ENCODE peak calls at places on chromosome 5, in ten cellular contexts. X, T, K, Z, G, I, D, U, M and W are unnamed samples. For H3K4me1, the result is how much of the 10 kb centered on the place peaks cover.

GRCh38 chr5:159409801-159410200 is 79.5 kb upstream of the IL12B start:
- DNase-seq in Z (no peak), G (no peak), M (no peak), D (no peak), T (no peak), X (no peak), I (no peak), U (no peak), K (no peak), W (no peak)

GRCh38 chr5:3592298-3592697 is 3.3 kb upstream of the IRX1 start:
- DNase-seq in Z (no peak), G (peak), X (no peak), T (peak), U (no peak), K (no peak), D (peak), I (no peak), M (no peak), W (no peak)

GRCh38 chr5:176360894-176361436 is 599 bp downstream of the KIAA1191 start:
- DNase-seq in M (no peak), U (no peak), X (no peak), T (no peak), Z (peak), D (no peak), K (no peak), I (no peak), G (peak), W (no peak)

GRCh38 chr5:141926434-141926833 is 2.8 kb downstream of the DELE1 start:
- DNase-seq in Z (no peak), U (no peak), T (no peak), D (no peak), K (no peak), G (no peak), I (no peak), M (no peak), X (no peak), W (no peak)

GRCh38 chr5:133698646-133699526 is 86.5 kb upstream of the FSTL4 start:
- DNase-seq in G (no peak), T (no peak), K (no peak), U (no peak), Z (no peak), D (peak), X (no peak), I (no peak), M (no peak), W (peak)

GRCh38 chr5:13478831-13479465 is 465.5 kb downstream of the DNAH5 start:
- DNase-seq in D (peak), T (peak), I (peak), G (peak), M (no peak), X (no peak), Z (no peak), K (no peak), U (peak), W (no peak)

GRCh38 chr5:14915291-14915976 is 43.9 kb upstream of the ANKH start:
- DNase-seq in M (no peak), Z (no peak), K (no peak), D (no peak), G (no peak), X (peak), T (no peak), I (no peak), U (no peak), W (no peak)

GRCh38 chr5:121918238-121918637 is 43.5 kb upstream of the SRFBP1 start:
- DNase-seq in Z (no peak), G (no peak), U (no peak), M (no peak), T (no peak), K (no peak), X (no peak), D (no peak), I (no peak), W (no peak)

GRCh38 chr5:104628906-104629305 is 1066.3 kb upstream of the NUDT12 start:
- DNase-seq in D (no peak), Z (no peak), U (no peak), T (no peak), G (no peak), M (no peak), K (no peak), I (no peak), X (no peak), W (no peak)

GRCh38 chr5:54743997-54744788 is 226.6 kb downstream of the SNX18 start:
- DNase-seq in X (no peak), M (no peak), U (no peak), D (no peak), Z (peak), T (peak), G (peak), K (peak), I (peak), W (peak)

GRCh38 chr5:1315709-1316587 is 21.1 kb upstream of the TERT start:
- DNase-seq in Z (peak), X (peak), U (no peak), G (peak), I (peak), M (peak), K (peak), D (peak), T (peak), W (no peak)

GRCh38 chr5:1317921-1318565 is 23.2 kb upstream of the TERT start:
- DNase-seq in D (peak), G (no peak), X (no peak), U (no peak), M (peak), K (no peak), I (no peak), T (no peak), Z (no peak), W (no peak)

GRCh38 chr5:1315018-1315708 is 20.3 kb upstream of the TERT start:
- DNase-seq in G (no peak), D (peak), Z (no peak), K (no peak), U (no peak), X (no peak), M (peak), I (no peak), T (no peak), W (peak)

GRCh38 chr5:1316941-1317340 is 22.1 kb upstream of the TERT start:
- DNase-seq in X (no peak), M (peak), T (no peak), G (no peak), U (no peak), D (peak), I (no peak), K (no peak), Z (no peak), W (no peak)

GRCh38 chr5:1316588-1316902 is 21.7 kb upstream of the TERT start:
- DNase-seq in X (no peak), Z (no peak), I (no peak), T (no peak), M (no peak), G (no peak), U (no peak), K (no peak), D (no peak), W (no peak)
- H3K4me1 ChIP-seq in X (under half), Z (under half), I (under half), T (under half), M (under half), G (under half), U (under half), K (half or more), D (under half), W (under half)

DNA sequence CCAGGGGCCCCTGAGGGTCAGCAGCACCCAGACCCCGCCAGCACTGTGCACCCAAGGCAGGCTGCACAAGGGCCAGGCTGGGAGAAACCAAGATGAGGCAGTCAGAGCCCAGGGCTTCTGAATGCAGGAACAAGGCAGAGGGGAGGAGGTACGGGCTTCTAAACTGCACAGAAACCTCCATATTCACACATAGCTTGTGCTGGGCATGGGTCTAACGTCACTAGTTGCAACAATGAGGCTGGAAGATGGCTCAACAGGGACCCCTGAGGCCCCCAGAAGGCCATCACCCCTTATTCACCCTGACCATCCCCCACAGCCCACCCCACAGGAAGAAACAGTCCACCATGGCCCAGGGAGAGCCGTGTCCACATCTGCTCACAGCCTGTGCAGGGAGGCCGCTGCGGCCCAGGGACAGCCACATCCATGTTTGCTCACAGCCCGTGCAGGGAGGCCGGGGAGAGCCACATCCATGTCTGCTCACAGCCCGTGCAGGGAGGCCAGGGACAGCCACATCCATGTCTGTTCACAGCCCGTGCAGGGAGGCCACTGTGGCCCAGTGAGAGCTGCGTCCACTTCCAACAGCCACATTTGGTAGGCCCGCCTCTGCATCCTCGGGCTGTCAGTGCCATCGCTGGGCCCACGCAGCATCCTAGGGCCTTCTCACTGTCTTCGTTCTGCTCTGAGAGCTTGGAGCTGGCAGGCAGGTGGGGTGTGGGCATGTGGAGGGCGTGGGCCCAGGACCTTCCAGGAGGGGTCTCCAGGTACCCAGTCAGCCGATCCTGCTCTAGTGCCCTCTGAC is 38.2 kb downstream of the LPCAT1 start:
- DNase-seq in I (no peak), D (no peak), X (no peak), M (no peak), K (no peak), Z (no peak), U (no peak), G (no peak), T (no peak), W (no peak)
- H3K4me1 ChIP-seq in I (under half), D (under half), X (under half), M (under half), K (under half), Z (under half), U (under half), G (under half), T (under half), W (under half)

GRCh38 chr5:58891971-58892343 is 309.1 kb downstream of the RAB3C start:
- DNase-seq in G (no peak), D (no peak), M (no peak), I (no peak), Z (no peak), K (no peak), X (no peak), T (no peak), U (no peak), W (no peak)

GRCh38 chr5:58890265-58890664 is 307.4 kb downstream of the RAB3C start:
- DNase-seq in M (no peak), Z (no peak), K (no peak), X (no peak), G (no peak), I (no peak), T (no peak), U (no peak), D (no peak), W (no peak)

GRCh38 chr5:58893551-58893950 is 310.7 kb downstream of the RAB3C start:
- DNase-seq in X (no peak), T (no peak), I (no peak), D (no peak), K (no peak), U (no peak), G (no peak), Z (no peak), M (no peak), W (no peak)

GRCh38 chr5:58887721-58888409 is 305.0 kb downstream of the RAB3C start:
- DNase-seq in M (peak), Z (no peak), T (no peak), X (no peak), G (no peak), I (no peak), K (no peak), D (no peak), U (no peak), W (no peak)

DNA sequence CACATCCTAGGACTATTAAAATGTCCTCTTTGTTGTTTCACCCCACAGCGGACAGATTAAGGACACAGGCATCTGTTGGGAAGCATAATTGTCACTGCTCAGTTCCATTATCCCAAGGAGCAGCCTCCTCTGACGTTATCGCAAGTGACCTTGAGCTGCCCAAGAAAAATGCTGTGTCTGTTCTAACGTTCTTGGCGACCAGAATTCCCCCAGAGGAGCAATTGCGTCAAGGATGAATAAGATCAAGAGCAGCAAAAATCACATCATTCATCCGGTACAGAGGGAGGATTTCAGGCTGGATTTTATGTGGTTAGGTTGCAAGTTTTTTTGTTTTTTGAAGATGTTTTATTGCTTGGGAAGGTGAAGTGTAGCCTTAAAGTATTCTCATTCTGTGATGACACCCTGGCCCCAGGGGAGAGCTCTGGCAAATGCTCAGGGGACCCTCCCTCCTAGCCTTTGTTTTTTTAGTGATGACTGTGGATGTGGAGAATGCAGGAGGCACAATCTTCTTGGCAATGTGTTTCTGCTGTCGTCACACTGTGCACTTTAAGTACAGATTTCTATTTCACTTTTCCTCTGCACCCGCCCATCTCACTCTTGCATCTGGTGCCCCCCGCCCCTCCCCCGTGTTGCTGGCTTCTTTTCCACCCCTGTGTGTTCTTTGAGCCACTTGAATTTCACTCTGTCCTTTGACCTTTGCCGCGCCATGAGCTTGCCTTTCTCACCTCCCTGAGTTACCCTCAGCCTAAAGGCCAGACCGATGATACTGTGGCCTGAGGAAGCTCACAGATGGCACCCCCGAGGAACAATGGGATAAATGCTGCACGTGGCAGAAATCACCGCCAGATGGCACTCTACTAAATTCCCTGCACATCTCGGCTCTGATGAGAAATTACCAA is 308.4 kb downstream of the RAB3C start:
- DNase-seq in K (peak), G (peak), Z (peak), T (peak), I (peak), M (peak), D (peak), U (peak), X (peak), W (peak)
- H3K4me1 ChIP-seq in K (under half), G (under half), Z (under half), T (under half), I (under half), M (half or more), D (under half), U (under half), X (under half), W (under half)

DNA sequence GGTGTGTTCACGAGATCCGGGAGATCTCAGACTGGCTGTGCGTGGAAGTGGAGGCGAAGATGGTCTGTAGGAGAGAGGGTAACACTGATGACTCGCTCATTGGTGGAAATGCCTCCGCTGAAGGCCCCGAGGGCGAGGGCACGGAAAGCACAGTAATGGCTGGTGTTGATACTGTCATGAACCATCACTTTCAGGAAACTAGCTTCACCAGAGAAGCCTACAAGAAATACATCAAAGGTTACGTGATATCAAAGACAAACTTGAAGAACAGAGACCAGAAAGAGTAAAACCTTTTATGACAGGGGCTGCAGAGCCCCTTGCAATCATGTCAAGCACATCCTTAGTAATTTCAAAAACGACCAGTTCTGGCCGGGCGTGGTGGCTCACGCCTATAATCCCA is 265.7 kb downstream of the GOLPH3 start:
- DNase-seq in T (no peak), G (no peak), U (no peak), I (no peak), X (no peak), M (no peak), Z (no peak), D (no peak), K (no peak), W (no peak)
- H3K4me1 ChIP-seq in T (under half), G (under half), U (under half), I (under half), X (under half), M (under half), Z (under half), D (under half), K (under half), W (under half)

GRCh38 chr5:76542887-76543690 is 80.1 kb downstream of the F2RL2 start:
- DNase-seq in I (no peak), T (no peak), X (no peak), G (peak), K (peak), Z (no peak), M (peak), U (no peak), D (no peak), W (no peak)
- H3K4me1 ChIP-seq in I (under half), T (under half), X (under half), G (under half), K (half or more), Z (under half), M (under half), U (under half), D (under half), W (under half)

GRCh38 chr5:75471193-75471592 is 40.2 kb downstream of the CERT1 start:
- DNase-seq in G (no peak), U (no peak), K (no peak), I (no peak), D (no peak), Z (no peak), M (no peak), T (no peak), X (no peak), W (no peak)

GRCh38 chr5:75466317-75466716 is 45.1 kb downstream of the CERT1 start:
- DNase-seq in K (no peak), M (no peak), Z (no peak), T (peak), U (no peak), I (no peak), D (peak), G (no peak), X (no peak), W (no peak)

GRCh38 chr5:75468593-75468992 is 42.8 kb downstream of the CERT1 start:
- DNase-seq in K (no peak), M (no peak), U (no peak), I (no peak), G (no peak), Z (no peak), T (no peak), D (no peak), X (no peak), W (no peak)

GRCh38 chr5:75465480-75465879 is 45.9 kb downstream of the CERT1 start:
- DNase-seq in X (no peak), K (no peak), Z (no peak), M (no peak), U (no peak), T (no peak), D (no peak), G (no peak), I (no peak), W (no peak)

DNA sequence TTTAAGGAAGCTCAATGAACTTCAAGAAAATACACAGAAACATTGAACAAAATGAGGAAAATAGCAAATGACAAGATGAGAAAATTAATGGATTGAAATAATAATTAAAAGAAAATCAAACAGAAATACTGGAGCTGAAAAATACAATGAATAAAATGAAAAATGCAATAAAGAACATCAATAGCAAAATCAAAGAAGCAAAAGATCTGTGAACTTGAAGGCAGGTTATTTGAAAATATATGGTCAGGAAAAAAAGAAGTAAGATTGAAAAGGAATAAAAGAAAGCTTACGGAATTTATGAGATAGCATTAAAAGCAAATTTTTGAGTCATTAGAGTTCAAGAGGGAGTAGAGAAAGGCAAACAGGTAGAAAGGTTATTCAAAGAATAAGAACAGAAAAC is 42.4 kb downstream of the CERT1 start:
- DNase-seq in M (no peak), K (no peak), T (no peak), Z (no peak), X (no peak), D (no peak), U (no peak), G (no peak), I (no peak), W (no peak)
- H3K4me1 ChIP-seq in M (under half), K (under half), T (under half), Z (under half), X (under half), D (under half), U (under half), G (under half), I (under half), W (under half)

GRCh38 chr5:95938355-95938754 is 23.3 kb downstream of the ELL2 start:
- DNase-seq in X (no peak), K (no peak), T (no peak), G (no peak), M (no peak), D (no peak), I (no peak), U (no peak), Z (no peak), W (no peak)
- H3K4me1 ChIP-seq in X (under half), K (under half), T (under half), G (under half), M (half or more), D (under half), I (half or more), U (under half), Z (under half), W (under half)

DNA sequence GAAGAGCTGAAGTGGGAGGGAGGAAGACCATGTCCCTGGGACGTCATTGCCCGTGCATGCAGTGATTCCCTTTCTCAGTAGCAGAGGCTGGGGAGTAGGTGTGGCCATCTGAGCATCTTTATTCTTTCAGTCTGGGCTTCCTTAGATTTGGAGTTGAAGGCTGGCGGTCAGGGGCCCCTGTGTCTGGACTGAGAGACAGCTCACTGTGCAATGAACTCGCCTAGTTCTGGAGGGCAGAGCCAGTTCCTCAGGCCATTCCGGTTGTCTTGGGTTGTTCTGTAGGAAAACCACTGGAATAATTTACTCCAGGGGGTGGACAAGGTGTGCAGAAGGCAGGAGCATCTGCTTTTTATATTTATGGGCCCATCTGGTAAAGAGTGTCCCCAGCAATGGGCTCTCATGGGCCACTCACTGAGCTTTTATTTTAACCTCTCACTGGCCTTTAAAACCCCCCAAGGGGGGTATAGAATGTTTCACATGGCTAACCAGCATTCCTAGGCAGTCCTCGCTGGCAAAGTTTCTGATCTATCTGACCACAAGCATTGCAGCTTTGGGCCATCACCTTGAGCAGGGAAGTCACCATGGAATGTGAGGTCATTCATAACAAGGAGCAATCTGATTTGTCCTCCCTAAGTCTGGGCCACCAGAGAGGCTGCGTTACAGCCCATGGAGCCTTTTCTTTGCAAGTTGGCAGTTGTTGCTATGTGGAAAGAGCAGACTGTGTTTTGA is 9.2 kb downstream of the STC2 start:
- DNase-seq in X (no peak), G (no peak), U (no peak), D (no peak), I (no peak), K (no peak), M (no peak), Z (no peak), T (no peak), W (peak)
- H3K4me1 ChIP-seq in X (under half), G (under half), U (under half), D (under half), I (under half), K (under half), M (under half), Z (under half), T (under half), W (half or more)